ENCODE peak calls at places on chromosomes 13 and 19, in nine cellular contexts. One of them, this sample, is unnamed.

GRCh38 chr13:98267080-98267912 is 90.2 kb upstream of the RNF113B start:
- DNase-seq in tibial artery: no peak
- DNase-seq in LNCaP clone FGC: no peak
- DNase-seq in heart left ventricle: no peak
- DNase-seq in AG04450: peak
- DNase-seq in thyroid gland: peak
- DNase-seq in AG10803: no peak
- DNase-seq in right lobe of liver: peak
- DNase-seq in lower leg skin: no peak
- DNase-seq in this sample: no peak

GRCh38 chr19:49421039-49421877 is 2.0 kb downstream of the PTH2 start:
- DNase-seq in tibial artery: no peak
- DNase-seq in LNCaP clone FGC: peak
- DNase-seq in heart left ventricle: peak
- DNase-seq in AG04450: no peak
- DNase-seq in thyroid gland: peak
- DNase-seq in AG10803: peak
- DNase-seq in right lobe of liver: no peak
- DNase-seq in lower leg skin: peak
- DNase-seq in this sample: no peak

GRCh38 chr13:27251166-27252088 is at the start of gene RPL21:
- DNase-seq in tibial artery: peak
- DNase-seq in LNCaP clone FGC: peak
- DNase-seq in heart left ventricle: peak
- DNase-seq in AG04450: peak
- DNase-seq in thyroid gland: peak
- DNase-seq in AG10803: peak
- DNase-seq in right lobe of liver: peak
- DNase-seq in lower leg skin: peak
- DNase-seq in this sample: peak

GRCh38 chr19:17424743-17425365 is 5.0 kb downstream of the MVB12A start:
- DNase-seq in tibial artery: no peak
- DNase-seq in LNCaP clone FGC: no peak
- DNase-seq in heart left ventricle: no peak
- DNase-seq in AG04450: no peak
- DNase-seq in thyroid gland: peak
- DNase-seq in AG10803: no peak
- DNase-seq in right lobe of liver: no peak
- DNase-seq in lower leg skin: no peak
- DNase-seq in this sample: no peak

GRCh38 chr13:50130686-50131051 is 115.4 kb downstream of the KCNRG start:
- DNase-seq in tibial artery: peak
- DNase-seq in LNCaP clone FGC: no peak
- DNase-seq in heart left ventricle: peak
- DNase-seq in AG04450: no peak
- DNase-seq in thyroid gland: no peak
- DNase-seq in AG10803: peak
- DNase-seq in right lobe of liver: peak
- DNase-seq in lower leg skin: no peak
- DNase-seq in this sample: no peak

GRCh38 chr13:89584058-89584457 is 1763.4 kb upstream of the MIR17HG start:
- DNase-seq in tibial artery: no peak
- DNase-seq in LNCaP clone FGC: no peak
- DNase-seq in heart left ventricle: no peak
- DNase-seq in AG04450: no peak
- DNase-seq in thyroid gland: no peak
- DNase-seq in AG10803: no peak
- DNase-seq in right lobe of liver: no peak
- DNase-seq in lower leg skin: no peak
- DNase-seq in this sample: peak

GRCh38 chr19:2171349-2172145 is 7.8 kb downstream of the DOT1L start:
- DNase-seq in tibial artery: no peak
- DNase-seq in LNCaP clone FGC: no peak
- DNase-seq in heart left ventricle: peak
- DNase-seq in AG04450: no peak
- DNase-seq in thyroid gland: peak
- DNase-seq in AG10803: no peak
- DNase-seq in right lobe of liver: no peak
- DNase-seq in lower leg skin: no peak
- DNase-seq in this sample: no peak

GRCh38 chr13:30744686-30745085 is 9.3 kb downstream of the ALOX5AP start:
- DNase-seq in tibial artery: no peak
- DNase-seq in LNCaP clone FGC: no peak
- DNase-seq in heart left ventricle: no peak
- DNase-seq in AG04450: no peak
- DNase-seq in thyroid gland: no peak
- DNase-seq in AG10803: no peak
- DNase-seq in right lobe of liver: no peak
- DNase-seq in lower leg skin: no peak
- DNase-seq in this sample: no peak

GRCh38 chr19:5036733-5037681 is 68.1 kb downstream of the KDM4B start:
- DNase-seq in tibial artery: no peak
- DNase-seq in LNCaP clone FGC: no peak
- DNase-seq in heart left ventricle: no peak
- DNase-seq in AG04450: no peak
- DNase-seq in thyroid gland: no peak
- DNase-seq in AG10803: peak
- DNase-seq in right lobe of liver: no peak
- DNase-seq in lower leg skin: no peak
- DNase-seq in this sample: no peak

GRCh38 chr19:47124937-47125668 is 5.5 kb upstream of the SAE1 start:
- DNase-seq in tibial artery: no peak
- DNase-seq in LNCaP clone FGC: no peak
- DNase-seq in heart left ventricle: no peak
- DNase-seq in AG04450: no peak
- DNase-seq in thyroid gland: no peak
- DNase-seq in AG10803: peak
- DNase-seq in right lobe of liver: no peak
- DNase-seq in lower leg skin: no peak
- DNase-seq in this sample: no peak

GRCh38 chr13:102651892-102652291 is 43.0 kb downstream of the METTL21C start:
- DNase-seq in tibial artery: peak
- DNase-seq in LNCaP clone FGC: no peak
- DNase-seq in heart left ventricle: no peak
- DNase-seq in AG04450: no peak
- DNase-seq in thyroid gland: peak
- DNase-seq in AG10803: peak
- DNase-seq in right lobe of liver: no peak
- DNase-seq in lower leg skin: no peak
- DNase-seq in this sample: no peak

GRCh38 chr13:20294497-20294896 is 62.4 kb upstream of the GJB6 start:
- DNase-seq in tibial artery: no peak
- DNase-seq in LNCaP clone FGC: no peak
- DNase-seq in heart left ventricle: no peak
- DNase-seq in AG04450: no peak
- DNase-seq in thyroid gland: no peak
- DNase-seq in AG10803: no peak
- DNase-seq in right lobe of liver: no peak
- DNase-seq in lower leg skin: no peak
- DNase-seq in this sample: no peak

GRCh38 chr13:40787062-40787461 is 2.3 kb upstream of the SLC25A15 start:
- DNase-seq in tibial artery: no peak
- DNase-seq in LNCaP clone FGC: no peak
- DNase-seq in heart left ventricle: no peak
- DNase-seq in AG04450: peak
- DNase-seq in thyroid gland: no peak
- DNase-seq in AG10803: peak
- DNase-seq in right lobe of liver: no peak
- DNase-seq in lower leg skin: no peak
- DNase-seq in this sample: no peak

GRCh38 chr13:27171830-27172494 is 351 bp upstream of the USP12 start:
- DNase-seq in tibial artery: peak
- DNase-seq in LNCaP clone FGC: peak
- DNase-seq in heart left ventricle: peak
- DNase-seq in AG04450: peak
- DNase-seq in thyroid gland: peak
- DNase-seq in AG10803: peak
- DNase-seq in right lobe of liver: peak
- DNase-seq in lower leg skin: peak
- DNase-seq in this sample: peak

GRCh38 chr19:53980553-53981407 is 10.7 kb upstream of the CACNG6 start:
- DNase-seq in tibial artery: no peak
- DNase-seq in LNCaP clone FGC: no peak
- DNase-seq in heart left ventricle: no peak
- DNase-seq in AG04450: no peak
- DNase-seq in thyroid gland: no peak
- DNase-seq in AG10803: no peak
- DNase-seq in right lobe of liver: no peak
- DNase-seq in lower leg skin: no peak
- DNase-seq in this sample: no peak

GRCh38 chr19:55642153-55643002 is 1.1 kb upstream of the ZNF581 start:
- DNase-seq in tibial artery: no peak
- DNase-seq in LNCaP clone FGC: no peak
- DNase-seq in heart left ventricle: no peak
- DNase-seq in AG04450: no peak
- DNase-seq in thyroid gland: peak
- DNase-seq in AG10803: no peak
- DNase-seq in right lobe of liver: peak
- DNase-seq in lower leg skin: no peak
- DNase-seq in this sample: no peak

GRCh38 chr19:39415111-39416046 is 2.9 kb downstream of the PLEKHG2 start:
- DNase-seq in tibial artery: peak
- DNase-seq in LNCaP clone FGC: no peak
- DNase-seq in heart left ventricle: no peak
- DNase-seq in AG04450: no peak
- DNase-seq in thyroid gland: no peak
- DNase-seq in AG10803: no peak
- DNase-seq in right lobe of liver: no peak
- DNase-seq in lower leg skin: no peak
- DNase-seq in this sample: no peak
- H3K4me3 ChIP-seq in tibial artery: peak
- H3K4me3 ChIP-seq in LNCaP clone FGC: no peak
- H3K4me3 ChIP-seq in heart left ventricle: peak
- H3K4me3 ChIP-seq in AG04450: peak
- H3K4me3 ChIP-seq in thyroid gland: no peak
- H3K4me3 ChIP-seq in AG10803: peak
- H3K4me3 ChIP-seq in right lobe of liver: no peak
- H3K4me3 ChIP-seq in lower leg skin: no peak
- H3K4me3 ChIP-seq in this sample: peak

GRCh38 chr19:633068-633785 is at the start of gene POLRMT:
- DNase-seq in tibial artery: peak
- DNase-seq in LNCaP clone FGC: peak
- DNase-seq in heart left ventricle: peak
- DNase-seq in AG04450: peak
- DNase-seq in thyroid gland: peak
- DNase-seq in AG10803: peak
- DNase-seq in right lobe of liver: peak
- DNase-seq in lower leg skin: peak
- DNase-seq in this sample: peak
- TF ChIP-seq CTCF in tibial artery: no peak
- TF ChIP-seq CTCF in LNCaP clone FGC: no peak
- TF ChIP-seq CTCF in heart left ventricle: no peak
- TF ChIP-seq CTCF in AG04450: no peak
- TF ChIP-seq CTCF in thyroid gland: peak
- TF ChIP-seq CTCF in AG10803: no peak
- TF ChIP-seq CTCF in right lobe of liver: no peak
- TF ChIP-seq CTCF in lower leg skin: no peak
- TF ChIP-seq CTCF in this sample: no peak

GRCh38 chr19:51688665-51689571 is 4.2 kb upstream of the SPACA6 start:
- DNase-seq in tibial artery: peak
- DNase-seq in LNCaP clone FGC: peak
- DNase-seq in heart left ventricle: peak
- DNase-seq in AG04450: peak
- DNase-seq in thyroid gland: peak
- DNase-seq in AG10803: peak
- DNase-seq in right lobe of liver: peak
- DNase-seq in lower leg skin: peak
- DNase-seq in this sample: peak
- H3K4me3 ChIP-seq in tibial artery: peak
- H3K4me3 ChIP-seq in LNCaP clone FGC: peak
- H3K4me3 ChIP-seq in heart left ventricle: peak
- H3K4me3 ChIP-seq in AG04450: peak
- H3K4me3 ChIP-seq in thyroid gland: peak
- H3K4me3 ChIP-seq in AG10803: peak
- H3K4me3 ChIP-seq in right lobe of liver: peak
- H3K4me3 ChIP-seq in lower leg skin: peak
- H3K4me3 ChIP-seq in this sample: peak

GRCh38 chr19:408441-409005 is 424 bp downstream of the C2CD4C start:
- DNase-seq in tibial artery: peak
- DNase-seq in LNCaP clone FGC: no peak
- DNase-seq in heart left ventricle: no peak
- DNase-seq in AG04450: no peak
- DNase-seq in thyroid gland: peak
- DNase-seq in AG10803: no peak
- DNase-seq in right lobe of liver: peak
- DNase-seq in lower leg skin: no peak
- DNase-seq in this sample: no peak

GRCh38 chr19:410243-410781 is 1.4 kb upstream of the C2CD4C start:
- DNase-seq in tibial artery: peak
- DNase-seq in LNCaP clone FGC: no peak
- DNase-seq in heart left ventricle: no peak
- DNase-seq in AG04450: no peak
- DNase-seq in thyroid gland: no peak
- DNase-seq in AG10803: no peak
- DNase-seq in right lobe of liver: peak
- DNase-seq in lower leg skin: no peak
- DNase-seq in this sample: no peak

GRCh38 chr19:407501-408440 is 1.2 kb downstream of the C2CD4C start:
- DNase-seq in tibial artery: no peak
- DNase-seq in LNCaP clone FGC: no peak
- DNase-seq in heart left ventricle: no peak
- DNase-seq in AG04450: no peak
- DNase-seq in thyroid gland: peak
- DNase-seq in AG10803: no peak
- DNase-seq in right lobe of liver: peak
- DNase-seq in lower leg skin: no peak
- DNase-seq in this sample: no peak

GRCh38 chr19:409006-409514 is at the start of gene C2CD4C:
- DNase-seq in tibial artery: peak
- DNase-seq in LNCaP clone FGC: no peak
- DNase-seq in heart left ventricle: no peak
- DNase-seq in AG04450: no peak
- DNase-seq in thyroid gland: peak
- DNase-seq in AG10803: no peak
- DNase-seq in right lobe of liver: peak
- DNase-seq in lower leg skin: no peak
- DNase-seq in this sample: no peak

GRCh38 chr19:409515-410242 is 732 bp upstream of the C2CD4C start:
- DNase-seq in tibial artery: peak
- DNase-seq in LNCaP clone FGC: no peak
- DNase-seq in heart left ventricle: no peak
- DNase-seq in AG04450: no peak
- DNase-seq in thyroid gland: peak
- DNase-seq in AG10803: no peak
- DNase-seq in right lobe of liver: no peak
- DNase-seq in lower leg skin: no peak
- DNase-seq in this sample: no peak
- TF ChIP-seq CTCF in tibial artery: no peak
- TF ChIP-seq CTCF in LNCaP clone FGC: no peak
- TF ChIP-seq CTCF in heart left ventricle: no peak
- TF ChIP-seq CTCF in AG04450: no peak
- TF ChIP-seq CTCF in thyroid gland: no peak
- TF ChIP-seq CTCF in AG10803: no peak
- TF ChIP-seq CTCF in right lobe of liver: no peak
- TF ChIP-seq CTCF in lower leg skin: no peak
- TF ChIP-seq CTCF in this sample: no peak

DNA sequence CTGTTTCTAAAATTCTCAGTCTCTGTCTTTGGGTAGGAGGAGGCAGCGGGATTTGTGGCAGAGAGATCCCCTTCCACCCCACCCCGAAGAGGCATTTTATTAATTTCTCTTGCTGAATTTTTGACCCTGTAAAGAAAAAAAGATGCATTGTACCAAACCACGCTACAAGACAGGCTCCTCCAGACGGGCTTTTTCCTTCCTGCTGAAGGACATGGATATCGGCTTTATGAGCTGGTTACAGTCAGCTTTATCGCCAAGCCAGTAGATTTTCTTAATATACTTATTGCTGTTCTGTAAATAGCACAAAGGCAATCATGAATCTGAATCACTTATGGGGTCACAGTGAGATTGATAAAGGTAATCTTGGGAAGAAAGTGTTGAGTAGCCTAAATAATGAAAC is 24.5 kb downstream of the MBNL2 start:
- DNase-seq in tibial artery: no peak
- DNase-seq in LNCaP clone FGC: no peak
- DNase-seq in heart left ventricle: no peak
- DNase-seq in AG04450: no peak
- DNase-seq in thyroid gland: no peak
- DNase-seq in AG10803: no peak
- DNase-seq in right lobe of liver: no peak
- DNase-seq in lower leg skin: no peak
- DNase-seq in this sample: no peak
- H3K4me3 ChIP-seq in tibial artery: peak
- H3K4me3 ChIP-seq in LNCaP clone FGC: no peak
- H3K4me3 ChIP-seq in heart left ventricle: peak
- H3K4me3 ChIP-seq in AG04450: peak
- H3K4me3 ChIP-seq in thyroid gland: no peak
- H3K4me3 ChIP-seq in AG10803: peak
- H3K4me3 ChIP-seq in right lobe of liver: no peak
- H3K4me3 ChIP-seq in lower leg skin: no peak
- H3K4me3 ChIP-seq in this sample: no peak

This sample was measured in astrocyte of the cerebellum.